ENCODE peak calls at places on chromosomes 5 and 9, in five cellular contexts. One of them, this sample, is unnamed.

GRCh38 chr5:38375423-38375822 is 117.1 kb downstream of the EGFLAM start:
- DNase-seq in activated T-cell treated with anti-CD3 and anti-CD28 coated beads for 1 hour: no peak
- DNase-seq in RWPE1: no peak
- DNase-seq in AG09309: no peak
- DNase-seq in T-helper 22 cell: no peak
- DNase-seq in this sample: no peak

GRCh38 chr5:146772881-146773440 is 105.6 kb downstream of the PPP2R2B start:
- DNase-seq in RWPE1: no peak
- DNase-seq in T-helper 22 cell: no peak
- DNase-seq in AG09309: no peak
- DNase-seq in activated T-cell treated with anti-CD3 and anti-CD28 coated beads for 1 hour: no peak
- DNase-seq in this sample: no peak

GRCh38 chr9:7045361-7045760 is 287.6 kb downstream of the KDM4C start:
- DNase-seq in activated T-cell treated with anti-CD3 and anti-CD28 coated beads for 1 hour: no peak
- DNase-seq in T-helper 22 cell: no peak
- DNase-seq in AG09309: no peak
- DNase-seq in RWPE1: no peak
- DNase-seq in this sample: no peak

GRCh38 chr5:10676224-10676623 is 84.8 kb downstream of the DAP start:
- DNase-seq in T-helper 22 cell: no peak
- DNase-seq in activated T-cell treated with anti-CD3 and anti-CD28 coated beads for 1 hour: no peak
- DNase-seq in AG09309: no peak
- DNase-seq in RWPE1: no peak
- DNase-seq in this sample: no peak

GRCh38 chr5:71693828-71694427 is 25.1 kb upstream of the CARTPT start:
- DNase-seq in RWPE1: no peak
- DNase-seq in AG09309: no peak
- DNase-seq in T-helper 22 cell: no peak
- DNase-seq in activated T-cell treated with anti-CD3 and anti-CD28 coated beads for 1 hour: no peak
- DNase-seq in this sample: no peak

GRCh38 chr5:168637281-168637680 is 58.1 kb upstream of the PANK3 start:
- DNase-seq in activated T-cell treated with anti-CD3 and anti-CD28 coated beads for 1 hour: no peak
- DNase-seq in AG09309: no peak
- DNase-seq in RWPE1: no peak
- DNase-seq in T-helper 22 cell: no peak
- DNase-seq in this sample: no peak

GRCh38 chr5:128905225-128906110 is 59.8 kb upstream of the SLC27A6 start:
- DNase-seq in RWPE1: peak
- DNase-seq in activated T-cell treated with anti-CD3 and anti-CD28 coated beads for 1 hour: peak
- DNase-seq in AG09309: peak
- DNase-seq in T-helper 22 cell: no peak
- DNase-seq in this sample: no peak

GRCh38 chr5:173395257-173395932 is 67.2 kb upstream of the STC2 start:
- DNase-seq in AG09309: peak
- DNase-seq in activated T-cell treated with anti-CD3 and anti-CD28 coated beads for 1 hour: no peak
- DNase-seq in T-helper 22 cell: no peak
- DNase-seq in RWPE1: peak
- DNase-seq in this sample: no peak

GRCh38 chr9:97990259-97990658 is 7.1 kb downstream of the ANP32B start:
- DNase-seq in T-helper 22 cell: no peak
- DNase-seq in AG09309: peak
- DNase-seq in RWPE1: peak
- DNase-seq in activated T-cell treated with anti-CD3 and anti-CD28 coated beads for 1 hour: no peak
- DNase-seq in this sample: no peak

GRCh38 chr5:82446765-82447164 is 168.6 kb upstream of the RPS23 start:
- DNase-seq in RWPE1: no peak
- DNase-seq in T-helper 22 cell: no peak
- DNase-seq in AG09309: no peak
- DNase-seq in activated T-cell treated with anti-CD3 and anti-CD28 coated beads for 1 hour: no peak
- DNase-seq in this sample: no peak

GRCh38 chr5:134647750-134648424 is 698 bp upstream of the SEC24A start:
- DNase-seq in T-helper 22 cell: peak
- DNase-seq in activated T-cell treated with anti-CD3 and anti-CD28 coated beads for 1 hour: no peak
- DNase-seq in RWPE1: peak
- DNase-seq in AG09309: peak
- DNase-seq in this sample: no peak

GRCh38 chr5:171520300-171521170 is 101.1 kb downstream of the FGF18 start:
- DNase-seq in T-helper 22 cell: no peak
- DNase-seq in AG09309: no peak
- DNase-seq in activated T-cell treated with anti-CD3 and anti-CD28 coated beads for 1 hour: no peak
- DNase-seq in RWPE1: peak
- DNase-seq in this sample: no peak

GRCh38 chr5:133427121-133427777 is 185.1 kb downstream of the FSTL4 start:
- DNase-seq in AG09309: no peak
- DNase-seq in RWPE1: no peak
- DNase-seq in T-helper 22 cell: no peak
- DNase-seq in activated T-cell treated with anti-CD3 and anti-CD28 coated beads for 1 hour: no peak
- DNase-seq in this sample: no peak

GRCh38 chr5:91143840-91144239 is 239.3 kb downstream of the ARRDC3 start:
- DNase-seq in RWPE1: no peak
- DNase-seq in activated T-cell treated with anti-CD3 and anti-CD28 coated beads for 1 hour: no peak
- DNase-seq in T-helper 22 cell: no peak
- DNase-seq in AG09309: no peak
- DNase-seq in this sample: no peak

GRCh38 chr5:5066276-5067186 is 73.6 kb upstream of the ADAMTS16 start:
- DNase-seq in AG09309: no peak
- DNase-seq in activated T-cell treated with anti-CD3 and anti-CD28 coated beads for 1 hour: no peak
- DNase-seq in T-helper 22 cell: no peak
- DNase-seq in RWPE1: no peak
- DNase-seq in this sample: no peak

GRCh38 chr5:443239-444151 is 519 bp downstream of the EXOC3 start:
- DNase-seq in activated T-cell treated with anti-CD3 and anti-CD28 coated beads for 1 hour: no peak
- DNase-seq in RWPE1: peak
- DNase-seq in AG09309: no peak
- DNase-seq in T-helper 22 cell: no peak
- DNase-seq in this sample: no peak